ENCODE peak calls at places on chromosomes 4 and X, in ten cellular contexts. D is AG10803; F is AG09309; E is CD4-positive, alpha-beta T cell; S is fibroblast of the aortic adventitia; Z is fibroblast of pulmonary artery; L is sigmoid colon; I is body of pancreas; K is lower leg skin; B is fibroblast of mammary gland. V is an unnamed sample.

GRCh38 chrX:22594771-22595170 is 322.1 kb downstream of the CBLL2 start:
- DNase-seq in S (no peak), D (no peak), B (no peak), K (no peak), I (no peak), L (no peak), F (no peak), E (no peak), Z (no peak), V (no peak)

GRCh38 chrX:41779941-41780340 is 56.0 kb downstream of the GPR82 start:
- DNase-seq in L (no peak), K (no peak), I (no peak), Z (no peak), F (no peak), E (no peak), B (no peak), D (no peak), S (no peak), V (no peak)

GRCh38 chrX:3320471-3321046 is 25.9 kb downstream of the MXRA5 start:
- DNase-seq in S (peak), L (no peak), B (peak), Z (peak), D (no peak), E (no peak), K (no peak), I (no peak), F (no peak), V (no peak)

GRCh38 chrX:139448996-139449395 is 81.5 kb upstream of the F9 start:
- DNase-seq in F (no peak), B (peak), L (no peak), D (peak), E (no peak), I (no peak), K (no peak), S (no peak), Z (no peak), V (no peak)

GRCh38 chr4:8840006-8840793 is 31.4 kb downstream of the HMX1 start:
- DNase-seq in D (no peak), B (no peak), Z (no peak), K (no peak), L (peak), S (no peak), E (no peak), F (no peak), I (peak), V (no peak)

GRCh38 chrX:77527233-77528001 is 80.2 kb downstream of the FGF16 start:
- DNase-seq in K (no peak), L (peak), D (no peak), F (no peak), S (peak), B (peak), E (no peak), I (no peak), Z (peak), V (no peak)

GRCh38 chr4:150010525-150011126 is 67.6 kb upstream of the DCLK2 start:
- DNase-seq in S (peak), F (no peak), D (peak), I (peak), E (no peak), K (no peak), B (peak), Z (peak), L (no peak), V (no peak)

GRCh38 chr4:4651811-4652609 is 110.2 kb upstream of the STX18 start:
- DNase-seq in E (no peak), K (no peak), S (no peak), D (no peak), I (no peak), Z (no peak), B (no peak), L (no peak), F (no peak), V (no peak)

GRCh38 chr4:71360844-71361243 is 22.0 kb downstream of the SLC4A4 start:
- DNase-seq in I (no peak), F (no peak), D (no peak), B (no peak), L (no peak), E (no peak), Z (no peak), S (no peak), K (no peak), V (no peak)

GRCh38 chrX:25527596-25527995 is 511.8 kb upstream of the ARX start:
- DNase-seq in K (no peak), Z (no peak), E (no peak), S (no peak), F (no peak), D (no peak), B (no peak), I (no peak), L (no peak), V (no peak)

GRCh38 chr4:56240554-56241190 is 146.6 kb downstream of the AASDH start:
- DNase-seq in K (no peak), E (no peak), I (no peak), Z (peak), L (no peak), D (no peak), S (no peak), B (no peak), F (no peak), V (no peak)

GRCh38 chr4:135383889-135384288 is 1182.3 kb upstream of the PABPC4L start:
- DNase-seq in I (no peak), K (no peak), D (no peak), B (no peak), S (no peak), E (no peak), Z (no peak), L (no peak), F (no peak), V (no peak)

GRCh38 chr4:156538210-156538609 is 433.4 kb downstream of the PDGFC start:
- DNase-seq in L (no peak), B (no peak), K (no peak), F (no peak), E (no peak), I (no peak), Z (no peak), S (no peak), D (peak), V (no peak)

GRCh38 chr4:38099908-38100407 is 139.8 kb downstream of the PTTG2 start:
- DNase-seq in L (no peak), I (no peak), D (peak), Z (peak), F (peak), S (peak), E (no peak), B (peak), K (no peak), V (no peak)

GRCh38 chr4:85829276-85830051 is 354.5 kb downstream of the ARHGAP24 start:
- DNase-seq in Z (peak), I (no peak), L (no peak), F (no peak), B (peak), D (no peak), E (no peak), S (peak), K (no peak), V (no peak)

GRCh38 chr4:85823295-85823694 is 348.3 kb downstream of the ARHGAP24 start:
- DNase-seq in S (peak), Z (peak), D (peak), E (no peak), F (no peak), K (no peak), I (no peak), L (no peak), B (peak), V (no peak)

GRCh38 chr4:85824166-85824945 is 349.4 kb downstream of the ARHGAP24 start:
- DNase-seq in L (no peak), B (no peak), Z (no peak), I (no peak), D (peak), F (no peak), E (no peak), S (peak), K (no peak), V (no peak)

GRCh38 chr4:85828295-85828910 is 353.5 kb downstream of the ARHGAP24 start:
- DNase-seq in F (no peak), Z (peak), S (peak), L (no peak), I (no peak), D (peak), E (no peak), B (peak), K (no peak), V (no peak)

GRCh38 chr4:85825937-85826678 is 351.2 kb downstream of the ARHGAP24 start:
- DNase-seq in D (peak), F (peak), B (peak), I (peak), S (peak), K (no peak), L (no peak), Z (peak), E (no peak), V (peak)
- TF ChIP-seq CTCF in D (peak), F (peak), B (no peak), I (no peak), S (peak), K (no peak), L (no peak), Z (peak), E (no peak), V (no peak)

DNA sequence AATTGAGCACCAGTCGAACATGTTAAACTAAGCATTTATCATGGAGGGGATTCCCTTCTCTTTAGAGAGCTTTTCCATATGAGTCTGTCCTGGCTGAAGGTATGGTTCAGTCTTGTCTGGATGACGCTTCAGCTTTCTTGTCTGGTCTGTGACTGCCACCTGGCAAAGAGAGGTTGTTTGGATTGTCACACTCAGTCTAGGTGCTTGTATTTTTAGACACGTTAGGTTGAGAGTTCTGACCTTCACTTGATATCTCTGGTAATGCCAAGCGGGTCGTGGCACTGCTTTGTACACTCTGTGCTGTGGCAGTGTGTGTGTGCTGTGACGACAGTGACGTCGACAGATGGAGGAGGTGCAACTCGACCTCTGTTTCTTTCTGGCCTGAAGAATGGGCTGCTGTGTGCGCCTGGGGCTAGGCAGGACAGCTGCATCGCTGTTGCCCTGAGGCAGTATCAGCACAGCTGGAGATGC is 12.6 kb downstream of the NOCT start:
- DNase-seq in F (no peak), I (peak), D (no peak), B (no peak), Z (no peak), E (no peak), S (no peak), L (no peak), K (no peak), V (no peak)
- TF ChIP-seq CTCF in F (no peak), I (no peak), D (no peak), B (no peak), Z (no peak), E (no peak), S (no peak), L (no peak), K (no peak), V (no peak)

GRCh38 chr4:2102045-2102883 is 43.1 kb downstream of the NAT8L start:
- DNase-seq in S (no peak), L (no peak), D (no peak), F (no peak), I (no peak), Z (no peak), B (no peak), K (no peak), E (no peak), V (no peak)
- TF ChIP-seq CTCF in S (no peak), L (no peak), D (no peak), F (no peak), I (no peak), Z (no peak), B (no peak), K (no peak), E (no peak), V (no peak)

GRCh38 chrX:110924871-110925270 is 129.3 kb upstream of the CHRDL1 start:
- DNase-seq in E (no peak), I (no peak), L (no peak), S (peak), D (peak), K (no peak), F (no peak), B (peak), Z (no peak), V (no peak)
- TF ChIP-seq CTCF in E (no peak), I (no peak), L (no peak), S (no peak), D (no peak), K (no peak), F (no peak), B (no peak), Z (no peak), V (no peak)

DNA sequence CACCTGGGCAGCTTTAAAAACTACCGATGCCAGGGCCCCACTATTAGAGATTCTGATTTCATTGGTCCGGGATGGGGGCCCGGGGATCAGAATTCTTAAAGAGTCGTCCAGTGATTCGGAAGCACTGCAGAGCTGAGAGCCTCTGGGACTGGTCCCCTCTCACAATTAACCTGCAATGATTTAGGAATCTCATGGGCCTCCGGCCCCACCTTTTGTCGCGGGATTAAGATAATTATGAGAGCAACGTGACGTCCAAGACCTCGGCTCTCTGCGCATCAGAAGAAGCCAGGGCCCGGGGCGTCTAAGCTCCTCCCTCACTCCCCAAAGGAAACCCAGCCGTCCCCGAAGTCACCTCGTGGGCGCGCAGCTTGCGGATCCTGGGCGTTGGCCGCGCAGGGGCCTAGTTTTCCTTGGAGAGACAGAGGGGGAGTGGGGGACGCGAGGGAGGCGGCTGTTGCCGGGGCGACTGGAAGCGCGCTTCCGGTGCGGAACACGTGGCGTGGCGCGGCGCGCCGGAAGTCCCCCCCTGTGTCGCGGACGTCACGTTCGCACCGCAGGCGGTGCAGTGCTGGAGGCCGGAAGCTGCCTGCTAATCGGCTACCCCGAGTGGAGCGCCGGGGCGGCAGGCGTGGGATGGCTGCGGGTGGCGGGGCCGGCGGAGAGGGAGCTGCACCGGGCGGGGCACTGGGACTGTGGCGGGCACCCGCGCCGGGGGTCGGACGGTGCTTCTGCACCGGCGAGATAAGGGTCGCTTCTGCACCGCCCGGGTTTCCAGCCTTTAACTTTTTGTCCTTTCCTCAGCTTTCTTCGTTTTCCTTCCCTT is at the start of gene GEMIN8:
- DNase-seq in S (peak), L (peak), B (peak), F (peak), K (peak), D (peak), Z (peak), E (peak), I (peak), V (peak)
- TF ChIP-seq CTCF in S (no peak), L (no peak), B (no peak), F (no peak), K (no peak), D (no peak), Z (no peak), E (no peak), I (no peak), V (no peak)

GRCh38 chr4:179625391-179625790 is 2183.2 kb upstream of the AGA start:
- DNase-seq in K (no peak), I (no peak), D (no peak), Z (peak), L (no peak), S (peak), F (no peak), E (no peak), B (peak), V (no peak)
- TF ChIP-seq CTCF in K (no peak), I (no peak), D (no peak), Z (no peak), L (no peak), S (no peak), F (no peak), E (no peak), B (no peak), V (no peak)

DNA sequence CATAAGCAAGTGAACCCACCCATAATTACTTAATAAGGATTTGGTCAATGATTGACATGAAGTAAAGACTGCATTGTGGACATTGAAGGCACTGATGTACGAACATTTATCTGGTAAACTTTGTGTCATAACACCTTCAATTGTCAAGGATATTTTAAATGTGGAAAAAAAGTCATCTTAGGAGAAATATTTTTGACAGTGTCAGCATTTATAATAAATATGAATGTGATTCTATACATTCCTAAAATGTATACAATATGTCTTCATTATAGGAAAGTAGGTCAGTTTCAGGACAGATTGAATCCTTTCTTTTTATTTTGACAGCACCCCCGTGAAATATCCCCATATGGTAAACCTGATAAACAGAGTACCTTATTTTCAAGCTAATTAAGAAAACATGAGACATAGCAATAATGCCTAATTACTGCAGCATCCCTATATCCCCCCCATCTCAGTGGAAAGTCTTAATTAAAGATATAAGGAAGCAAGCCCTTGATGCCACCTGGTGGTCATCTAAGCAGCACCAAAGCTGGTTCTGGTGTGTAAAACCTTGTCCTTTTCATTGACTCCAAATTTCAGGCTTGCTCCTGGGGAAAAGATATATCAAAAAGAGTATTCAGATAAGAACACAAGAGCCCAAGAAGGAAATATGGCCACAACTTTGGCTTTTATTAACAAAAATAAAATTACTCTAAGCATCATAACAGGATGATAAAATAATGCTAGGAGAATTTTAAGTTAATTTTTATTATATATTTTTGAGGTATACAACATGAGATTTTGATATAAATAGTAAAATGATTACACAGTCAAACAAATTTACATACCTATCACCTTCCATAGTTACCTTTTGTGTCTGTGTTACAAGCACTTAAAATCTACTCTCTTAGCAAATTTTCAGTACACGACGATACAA is 379.7 kb downstream of the TLL1 start:
- DNase-seq in B (peak), K (no peak), F (no peak), L (no peak), I (no peak), D (peak), Z (peak), S (peak), E (no peak), V (no peak)
- TF ChIP-seq CTCF in B (peak), K (no peak), F (peak), L (peak), I (peak), D (peak), Z (peak), S (peak), E (no peak), V (no peak)

GRCh38 chr4:23774932-23775331 is 114.9 kb downstream of the PPARGC1A start:
- DNase-seq in I (no peak), D (no peak), K (no peak), E (no peak), L (no peak), Z (no peak), S (no peak), B (no peak), F (no peak), V (no peak)

GRCh38 chr4:23773884-23774636 is 115.8 kb downstream of the PPARGC1A start:
- DNase-seq in F (no peak), D (no peak), K (no peak), L (no peak), B (no peak), S (no peak), Z (no peak), I (no peak), E (no peak), V (no peak)

GRCh38 chr4:23779422-23779821 is 110.4 kb downstream of the PPARGC1A start:
- DNase-seq in B (no peak), S (no peak), K (no peak), E (no peak), Z (no peak), F (no peak), I (no peak), D (no peak), L (no peak), V (no peak)

GRCh38 chr4:23779839-23780238 is 110.0 kb downstream of the PPARGC1A start:
- DNase-seq in F (no peak), L (no peak), I (no peak), K (no peak), B (peak), D (no peak), Z (no peak), E (no peak), S (no peak), V (no peak)

GRCh38 chr4:23775694-23776093 is 114.2 kb downstream of the PPARGC1A start:
- DNase-seq in S (no peak), I (no peak), K (no peak), L (no peak), Z (no peak), D (no peak), F (no peak), E (no peak), B (no peak), V (no peak)
- TF ChIP-seq CTCF in S (no peak), I (no peak), K (no peak), L (no peak), Z (no peak), D (no peak), F (no peak), E (no peak), B (no peak), V (no peak)

V was measured in lung.